ENCODE peak calls at places on chromosomes 13 and 19, in nine cellular contexts. One of them, this sample, is unnamed.

GRCh38 chr19:57559008-57559403 is 657 bp downstream of the ZNF550 start:
- DNase-seq in transverse colon: peak; percentile 10
- DNase-seq in suprapubic skin: no peak
- DNase-seq in HCT116: no peak
- DNase-seq in GM23338: peak; percentile 55
- DNase-seq in breast epithelium: no peak
- DNase-seq in Panc1: no peak
- DNase-seq in GM12891: peak; percentile 24
- DNase-seq in sigmoid colon: no peak
- DNase-seq in this sample: no peak

GRCh38 chr13:72868229-72868628 is 86.3 kb downstream of the PIBF1 start:
- DNase-seq in transverse colon: no peak
- DNase-seq in suprapubic skin: no peak
- DNase-seq in HCT116: no peak
- DNase-seq in GM23338: no peak
- DNase-seq in breast epithelium: no peak
- DNase-seq in Panc1: no peak
- DNase-seq in GM12891: no peak
- DNase-seq in sigmoid colon: no peak
- DNase-seq in this sample: no peak

GRCh38 chr13:20127263-20127562 is 33.6 kb downstream of the GJA3 start:
- DNase-seq in transverse colon: no peak
- DNase-seq in suprapubic skin: no peak
- DNase-seq in HCT116: no peak
- DNase-seq in GM23338: no peak
- DNase-seq in breast epithelium: no peak
- DNase-seq in Panc1: no peak
- DNase-seq in GM12891: no peak
- DNase-seq in sigmoid colon: no peak
- DNase-seq in this sample: no peak

GRCh38 chr19:51368366-51369282 is at the start of gene CLDND2:
- DNase-seq in transverse colon: no peak
- DNase-seq in suprapubic skin: no peak
- DNase-seq in HCT116: no peak
- DNase-seq in GM23338: no peak
- DNase-seq in breast epithelium: no peak
- DNase-seq in Panc1: no peak
- DNase-seq in GM12891: no peak
- DNase-seq in sigmoid colon: no peak
- DNase-seq in this sample: no peak

GRCh38 chr19:14361824-14362223 is 19.4 kb upstream of the ADGRE5 start:
- DNase-seq in transverse colon: no peak
- DNase-seq in suprapubic skin: no peak
- DNase-seq in HCT116: no peak
- DNase-seq in GM23338: peak; percentile 76
- DNase-seq in breast epithelium: no peak
- DNase-seq in Panc1: no peak
- DNase-seq in GM12891: no peak
- DNase-seq in sigmoid colon: no peak
- DNase-seq in this sample: no peak

GRCh38 chr19:44570984-44571684 is 41.7 kb upstream of the CEACAM20 start:
- DNase-seq in transverse colon: peak; percentile 67
- DNase-seq in suprapubic skin: no peak
- DNase-seq in HCT116: peak; percentile 76
- DNase-seq in GM23338: peak; percentile 93
- DNase-seq in breast epithelium: peak; percentile 50
- DNase-seq in Panc1: peak; percentile 38
- DNase-seq in GM12891: peak; percentile 37
- DNase-seq in sigmoid colon: no peak
- DNase-seq in this sample: peak; percentile 82

GRCh38 chr19:46984077-46985010 is 35.3 kb upstream of the NPAS1 start:
- DNase-seq in transverse colon: no peak
- DNase-seq in suprapubic skin: no peak
- DNase-seq in HCT116: no peak
- DNase-seq in GM23338: no peak
- DNase-seq in breast epithelium: no peak
- DNase-seq in Panc1: no peak
- DNase-seq in GM12891: no peak
- DNase-seq in sigmoid colon: no peak
- DNase-seq in this sample: no peak

GRCh38 chr19:10315335-10316214 is at the start of gene FDX2:
- DNase-seq in transverse colon: peak; percentile 92
- DNase-seq in suprapubic skin: peak; percentile 92
- DNase-seq in HCT116: peak; percentile 62
- DNase-seq in GM23338: peak; percentile 95
- DNase-seq in breast epithelium: peak; percentile 73
- DNase-seq in Panc1: no peak
- DNase-seq in GM12891: peak; percentile 96
- DNase-seq in sigmoid colon: peak; percentile 90
- DNase-seq in this sample: no peak

GRCh38 chr19:46878613-46879375 is 18.0 kb downstream of the ARHGAP35 start:
- DNase-seq in transverse colon: no peak
- DNase-seq in suprapubic skin: no peak
- DNase-seq in HCT116: no peak
- DNase-seq in GM23338: no peak
- DNase-seq in breast epithelium: no peak
- DNase-seq in Panc1: no peak
- DNase-seq in GM12891: no peak
- DNase-seq in sigmoid colon: no peak
- DNase-seq in this sample: no peak

GRCh38 chr13:55534306-55534705 is 1606.4 kb upstream of the PRR20A start:
- DNase-seq in transverse colon: no peak
- DNase-seq in suprapubic skin: no peak
- DNase-seq in HCT116: no peak
- DNase-seq in GM23338: no peak
- DNase-seq in breast epithelium: no peak
- DNase-seq in Panc1: no peak
- DNase-seq in GM12891: no peak
- DNase-seq in sigmoid colon: no peak
- DNase-seq in this sample: no peak

GRCh38 chr13:106520205-106521004 is 15.1 kb downstream of the EFNB2 start:
- DNase-seq in transverse colon: no peak
- DNase-seq in suprapubic skin: no peak
- DNase-seq in HCT116: no peak
- DNase-seq in GM23338: peak; percentile 43
- DNase-seq in breast epithelium: no peak
- DNase-seq in Panc1: no peak
- DNase-seq in GM12891: no peak
- DNase-seq in sigmoid colon: no peak
- DNase-seq in this sample: no peak

GRCh38 chr13:106533101-106533939 is 2.1 kb downstream of the EFNB2 start:
- DNase-seq in transverse colon: peak; percentile 89
- DNase-seq in suprapubic skin: peak; percentile 85
- DNase-seq in HCT116: no peak
- DNase-seq in GM23338: peak; percentile 88
- DNase-seq in breast epithelium: peak; percentile 61
- DNase-seq in Panc1: no peak
- DNase-seq in GM12891: no peak
- DNase-seq in sigmoid colon: peak; percentile 92
- DNase-seq in this sample: no peak

GRCh38 chr19:48511800-48512503 is at the start of gene LMTK3:
- DNase-seq in transverse colon: peak; percentile 55
- DNase-seq in suprapubic skin: no peak
- DNase-seq in HCT116: no peak
- DNase-seq in GM23338: peak; percentile 87
- DNase-seq in breast epithelium: no peak
- DNase-seq in Panc1: no peak
- DNase-seq in GM12891: no peak
- DNase-seq in sigmoid colon: no peak
- DNase-seq in this sample: no peak

GRCh38 chr13:59337070-59337469 is 826.7 kb downstream of the DIAPH3 start:
- DNase-seq in transverse colon: no peak
- DNase-seq in suprapubic skin: no peak
- DNase-seq in HCT116: no peak
- DNase-seq in GM23338: no peak
- DNase-seq in breast epithelium: no peak
- DNase-seq in Panc1: no peak
- DNase-seq in GM12891: no peak
- DNase-seq in sigmoid colon: no peak
- DNase-seq in this sample: peak; percentile 30

GRCh38 chr13:32837307-32837972 is 178.8 kb upstream of the KL start:
- DNase-seq in transverse colon: no peak
- DNase-seq in suprapubic skin: no peak
- DNase-seq in HCT116: no peak
- DNase-seq in GM23338: no peak
- DNase-seq in breast epithelium: no peak
- DNase-seq in Panc1: peak; percentile 27
- DNase-seq in GM12891: no peak
- DNase-seq in sigmoid colon: no peak
- DNase-seq in this sample: no peak

GRCh38 chr13:43153436-43154082 is 130.2 kb downstream of the DNAJC15 start:
- DNase-seq in transverse colon: no peak
- DNase-seq in suprapubic skin: no peak
- DNase-seq in HCT116: no peak
- DNase-seq in GM23338: no peak
- DNase-seq in breast epithelium: no peak
- DNase-seq in Panc1: no peak
- DNase-seq in GM12891: no peak
- DNase-seq in sigmoid colon: no peak
- DNase-seq in this sample: no peak

GRCh38 chr13:111395511-111396393 is 75.3 kb downstream of the TEX29 start:
- DNase-seq in transverse colon: no peak
- DNase-seq in suprapubic skin: no peak
- DNase-seq in HCT116: no peak
- DNase-seq in GM23338: no peak
- DNase-seq in breast epithelium: peak; percentile 5
- DNase-seq in Panc1: no peak
- DNase-seq in GM12891: no peak
- DNase-seq in sigmoid colon: no peak
- DNase-seq in this sample: no peak

GRCh38 chr19:39408392-39409206 is 2.0 kb downstream of the ZFP36 start:
- DNase-seq in transverse colon: peak; percentile 61
- DNase-seq in suprapubic skin: no peak
- DNase-seq in HCT116: peak; percentile 68
- DNase-seq in GM23338: no peak
- DNase-seq in breast epithelium: peak; percentile 71
- DNase-seq in Panc1: peak; percentile 100
- DNase-seq in GM12891: no peak
- DNase-seq in sigmoid colon: peak; percentile 73
- DNase-seq in this sample: no peak

GRCh38 chr13:48235100-48235813 is 2.3 kb downstream of the ITM2B start:
- DNase-seq in transverse colon: peak; percentile 28
- DNase-seq in suprapubic skin: no peak
- DNase-seq in HCT116: no peak
- DNase-seq in GM23338: peak; percentile 65
- DNase-seq in breast epithelium: peak; percentile 72
- DNase-seq in Panc1: no peak
- DNase-seq in GM12891: no peak
- DNase-seq in sigmoid colon: peak; percentile 68
- DNase-seq in this sample: peak; percentile 68
- TF ChIP-seq POLR2AphosphoS5 in transverse colon: peak; percentile 40
- TF ChIP-seq POLR2AphosphoS5 in suprapubic skin: no peak
- TF ChIP-seq POLR2AphosphoS5 in HCT116: no peak
- TF ChIP-seq POLR2AphosphoS5 in GM23338: no peak
- TF ChIP-seq POLR2AphosphoS5 in breast epithelium: no peak
- TF ChIP-seq POLR2AphosphoS5 in Panc1: no peak
- TF ChIP-seq POLR2AphosphoS5 in GM12891: no peak
- TF ChIP-seq POLR2AphosphoS5 in sigmoid colon: peak; percentile 32
- TF ChIP-seq POLR2AphosphoS5 in this sample: peak; percentile 51

GRCh38 chr13:29679357-29680050 is 84.0 kb upstream of the SLC7A1 start:
- DNase-seq in transverse colon: peak; percentile 38
- DNase-seq in suprapubic skin: no peak
- DNase-seq in HCT116: no peak
- DNase-seq in GM23338: no peak
- DNase-seq in breast epithelium: no peak
- DNase-seq in Panc1: no peak
- DNase-seq in GM12891: no peak
- DNase-seq in sigmoid colon: no peak
- DNase-seq in this sample: no peak
- TF ChIP-seq POLR2AphosphoS5 in transverse colon: no peak
- TF ChIP-seq POLR2AphosphoS5 in suprapubic skin: no peak
- TF ChIP-seq POLR2AphosphoS5 in HCT116: no peak
- TF ChIP-seq POLR2AphosphoS5 in GM23338: no peak
- TF ChIP-seq POLR2AphosphoS5 in breast epithelium: no peak
- TF ChIP-seq POLR2AphosphoS5 in Panc1: no peak
- TF ChIP-seq POLR2AphosphoS5 in GM12891: no peak
- TF ChIP-seq POLR2AphosphoS5 in sigmoid colon: no peak
- TF ChIP-seq POLR2AphosphoS5 in this sample: no peak

DNA sequence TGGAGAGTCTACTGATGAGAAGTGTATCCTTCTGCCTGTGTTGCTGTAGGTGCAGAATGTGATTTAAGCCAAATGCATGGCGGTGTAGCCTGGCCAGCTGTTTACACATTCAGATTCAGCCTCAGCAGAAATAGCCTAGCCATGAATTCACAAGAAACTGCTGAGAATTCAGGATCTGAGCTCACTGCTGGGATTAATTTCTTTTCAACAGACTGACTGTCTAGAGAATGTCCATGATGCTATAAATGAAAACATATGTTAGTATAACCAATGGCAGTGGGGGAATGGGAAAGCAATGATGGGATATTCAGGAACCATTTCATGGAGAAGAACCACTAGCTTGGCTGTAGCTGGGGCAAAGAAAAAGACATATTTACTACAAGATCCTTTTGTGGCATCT is 77.5 kb upstream of the RNF113B start:
- DNase-seq in transverse colon: no peak
- DNase-seq in suprapubic skin: no peak
- DNase-seq in HCT116: no peak
- DNase-seq in GM23338: no peak
- DNase-seq in breast epithelium: no peak
- DNase-seq in Panc1: no peak
- DNase-seq in GM12891: no peak
- DNase-seq in sigmoid colon: no peak
- DNase-seq in this sample: peak; percentile 58
- TF ChIP-seq POLR2AphosphoS5 in transverse colon: no peak
- TF ChIP-seq POLR2AphosphoS5 in suprapubic skin: no peak
- TF ChIP-seq POLR2AphosphoS5 in HCT116: no peak
- TF ChIP-seq POLR2AphosphoS5 in GM23338: no peak
- TF ChIP-seq POLR2AphosphoS5 in breast epithelium: no peak
- TF ChIP-seq POLR2AphosphoS5 in Panc1: no peak
- TF ChIP-seq POLR2AphosphoS5 in GM12891: no peak
- TF ChIP-seq POLR2AphosphoS5 in sigmoid colon: no peak
- TF ChIP-seq POLR2AphosphoS5 in this sample: peak; percentile 37

GRCh38 chr13:35649162-35649561 is 172.7 kb upstream of the MAB21L1 start:
- DNase-seq in transverse colon: no peak
- DNase-seq in suprapubic skin: no peak
- DNase-seq in HCT116: no peak
- DNase-seq in GM23338: no peak
- DNase-seq in breast epithelium: no peak
- DNase-seq in Panc1: no peak
- DNase-seq in GM12891: no peak
- DNase-seq in sigmoid colon: no peak
- DNase-seq in this sample: no peak

GRCh38 chr13:35646061-35646774 is 169.7 kb upstream of the MAB21L1 start:
- DNase-seq in transverse colon: no peak
- DNase-seq in suprapubic skin: no peak
- DNase-seq in HCT116: no peak
- DNase-seq in GM23338: no peak
- DNase-seq in breast epithelium: no peak
- DNase-seq in Panc1: no peak
- DNase-seq in GM12891: no peak
- DNase-seq in sigmoid colon: no peak
- DNase-seq in this sample: no peak

DNA sequence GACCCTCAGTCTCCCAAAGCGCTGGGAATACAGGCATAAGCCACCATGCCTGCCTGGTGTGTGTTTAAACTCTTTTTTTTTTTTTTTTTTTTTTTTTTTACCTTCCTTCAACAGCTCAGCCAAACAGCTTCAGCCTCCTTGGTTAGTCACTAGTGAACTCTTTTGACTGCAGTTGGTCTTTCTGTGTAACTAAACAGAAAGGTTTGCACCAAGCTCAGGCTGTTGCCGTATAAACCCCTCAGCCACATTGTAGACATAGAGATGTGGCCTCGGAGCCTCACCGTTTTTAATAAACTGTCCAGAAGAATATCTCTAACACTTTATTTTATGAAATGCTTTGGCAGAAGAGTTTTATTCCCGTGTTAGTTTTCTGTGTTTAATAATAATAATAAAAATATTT is 171.6 kb upstream of the MAB21L1 start:
- DNase-seq in transverse colon: no peak
- DNase-seq in suprapubic skin: no peak
- DNase-seq in HCT116: no peak
- DNase-seq in GM23338: no peak
- DNase-seq in breast epithelium: no peak
- DNase-seq in Panc1: no peak
- DNase-seq in GM12891: no peak
- DNase-seq in sigmoid colon: no peak
- DNase-seq in this sample: no peak
- TF ChIP-seq POLR2AphosphoS5 in transverse colon: no peak
- TF ChIP-seq POLR2AphosphoS5 in suprapubic skin: no peak
- TF ChIP-seq POLR2AphosphoS5 in HCT116: no peak
- TF ChIP-seq POLR2AphosphoS5 in GM23338: no peak
- TF ChIP-seq POLR2AphosphoS5 in breast epithelium: no peak
- TF ChIP-seq POLR2AphosphoS5 in Panc1: no peak
- TF ChIP-seq POLR2AphosphoS5 in GM12891: no peak
- TF ChIP-seq POLR2AphosphoS5 in sigmoid colon: no peak
- TF ChIP-seq POLR2AphosphoS5 in this sample: no peak